ENCODE peak calls at places on chromosomes 1 and 21, in ten cellular contexts. K, N, Q, I, D, V, W, F, O and Z are unnamed samples.

GRCh38 chr1:16181887-16182719 is 26.2 kb upstream of the EPHA2 start:
- DNase-seq in K (peak), N (no peak), Q (no peak), I (peak), D (no peak), V (no peak), W (peak), F (no peak), O (no peak), Z (no peak)

GRCh38 chr1:160070243-160071163 is 543 bp upstream of the KCNJ10 start:
- DNase-seq in K (peak), N (peak), Q (peak), I (peak), D (peak), V (peak), W (peak), F (peak), O (peak), Z (no peak)

GRCh38 chr1:178495158-178495557 is 1.6 kb downstream of the CLEC20A start:
- DNase-seq in K (no peak), N (no peak), Q (no peak), I (no peak), D (no peak), V (no peak), W (no peak), F (no peak), O (no peak), Z (no peak)

GRCh38 chr21:20306836-20307235 is 691.4 kb upstream of the NCAM2 start:
- DNase-seq in K (no peak), N (no peak), Q (no peak), I (no peak), D (no peak), V (no peak), W (no peak), F (no peak), O (no peak), Z (no peak)

GRCh38 chr21:25329227-25329626 is 278.1 kb downstream of the MRPL39 start:
- DNase-seq in K (peak), N (no peak), Q (no peak), I (no peak), D (no peak), V (no peak), W (no peak), F (no peak), O (no peak), Z (no peak)

GRCh38 chr1:214216031-214216430 is 64.9 kb upstream of the SMYD2 start:
- DNase-seq in K (no peak), N (no peak), Q (no peak), I (no peak), D (no peak), V (peak), W (no peak), F (no peak), O (no peak), Z (no peak)

GRCh38 chr1:71828431-71829012 is 453.8 kb downstream of the NEGR1 start:
- DNase-seq in K (no peak), N (no peak), Q (peak), I (no peak), D (no peak), V (peak), W (no peak), F (no peak), O (no peak), Z (no peak)

GRCh38 chr1:63704443-63704842 is 69.4 kb upstream of the ROR1 start:
- DNase-seq in K (no peak), N (no peak), Q (no peak), I (no peak), D (peak), V (no peak), W (no peak), F (no peak), O (no peak), Z (no peak)